ENCODE peak calls at places on chromosome 5, in five cellular contexts. M is adrenal gland, U is right lobe of liver, E is colonic mucosa, C is GM12878. A is an unnamed sample. For H3K4me1, the result is how much of the 10 kb centered on the place peaks cover.

GRCh38 chr5:154756203-154756870 is 1.2 kb downstream of the LARP1 start:
- DNase-seq in M (peak), U (peak), E (peak), C (no peak), A (peak)

GRCh38 chr5:43168175-43168574 is 23.9 kb upstream of the NIM1K start:
- DNase-seq in M (no peak), U (no peak), E (no peak), C (no peak), A (no peak)

GRCh38 chr5:126917918-126918623 is 112.3 kb downstream of the MARCHF3 start:
- DNase-seq in M (no peak), U (no peak), E (no peak), C (no peak), A (no peak)

GRCh38 chr5:173310861-173311515 is 17.2 kb downstream of the STC2 start:
- DNase-seq in M (no peak), U (peak), E (no peak), C (no peak), A (peak)

GRCh38 chr5:24397601-24398000 is 247.2 kb downstream of the CDH10 start:
- DNase-seq in M (no peak), U (no peak), E (no peak), C (no peak), A (no peak)

GRCh38 chr5:180593446-180594206 is 2.3 kb upstream of the SCGB3A1 start:
- DNase-seq in M (no peak), U (no peak), E (no peak), C (no peak), A (no peak)

GRCh38 chr5:42057254-42057690 is 132.2 kb downstream of the FBXO4 start:
- DNase-seq in M (peak), U (peak), E (peak), C (peak), A (no peak)

GRCh38 chr5:143593723-143594122 is 190.2 kb upstream of the NR3C1 start:
- DNase-seq in M (no peak), U (no peak), E (no peak), C (no peak), A (no peak)

GRCh38 chr5:147407094-147407681 is 102.7 kb downstream of the DPYSL3 start:
- DNase-seq in M (no peak), U (no peak), E (no peak), C (no peak), A (no peak)

GRCh38 chr5:31770157-31770556 is 131.2 kb downstream of the PDZD2 start:
- DNase-seq in M (no peak), U (no peak), E (no peak), C (no peak), A (no peak)

GRCh38 chr5:151772029-151772867 is 494 bp downstream of the G3BP1 start:
- DNase-seq in M (peak), U (peak), E (peak), C (no peak), A (peak)

GRCh38 chr5:175822225-175822624 is 49.2 kb upstream of the CPLX2 start:
- DNase-seq in M (no peak), U (no peak), E (no peak), C (no peak), A (no peak)

GRCh38 chr5:157219491-157220271 is 39.0 kb downstream of the ITK start:
- DNase-seq in M (no peak), U (no peak), E (no peak), C (peak), A (no peak)

GRCh38 chr5:127192836-127193341 is 97.7 kb upstream of the MEGF10 start:
- DNase-seq in M (no peak), U (no peak), E (no peak), C (no peak), A (no peak)

GRCh38 chr5:35468811-35469210 is 148.9 kb upstream of the SPEF2 start:
- DNase-seq in M (no peak), U (no peak), E (no peak), C (no peak), A (no peak)

GRCh38 chr5:36297653-36298052 is 4.0 kb downstream of the RANBP3L start:
- DNase-seq in M (no peak), U (no peak), E (no peak), C (no peak), A (no peak)

GRCh38 chr5:65102501-65102825 is 333.7 kb downstream of the CWC27 start:
- DNase-seq in M (peak), U (no peak), E (no peak), C (no peak), A (no peak)

GRCh38 chr5:14712131-14712530 is 47.6 kb downstream of the OTULIN start:
- DNase-seq in M (no peak), U (no peak), E (no peak), C (no peak), A (no peak)

GRCh38 chr5:89037090-89037489 is 154.1 kb upstream of the MEF2C start:
- DNase-seq in M (no peak), U (no peak), E (no peak), C (no peak), A (no peak)

GRCh38 chr5:52771343-52772039 is 16.2 kb upstream of the ITGA1 start:
- DNase-seq in M (no peak), U (no peak), E (no peak), C (no peak), A (no peak)

GRCh38 chr5:2289380-2289779 is 406.7 kb upstream of the IRX4 start:
- DNase-seq in M (no peak), U (no peak), E (no peak), C (no peak), A (no peak)

GRCh38 chr5:131633830-131634229 is 1.2 kb downstream of the RAPGEF6 start:
- DNase-seq in M (no peak), U (no peak), E (no peak), C (no peak), A (no peak)

GRCh38 chr5:14735944-14736343 is 71.4 kb downstream of the OTULIN start:
- DNase-seq in M (no peak), U (peak), E (no peak), C (no peak), A (peak)

GRCh38 chr5:82107277-82107676 is 135.5 kb downstream of the ATG10 start:
- DNase-seq in M (no peak), U (no peak), E (no peak), C (no peak), A (no peak)

GRCh38 chr5:80867233-80867632 is 92.9 kb upstream of the RASGRF2 start:
- DNase-seq in M (no peak), U (no peak), E (no peak), C (no peak), A (no peak)
- H3K4me1 ChIP-seq in M (under half), U (under half), E (under half), C (under half), A (under half)

GRCh38 chr5:55540525-55540924 is 5.8 kb upstream of the PLPP1 start:
- DNase-seq in M (no peak), U (no peak), E (no peak), C (no peak), A (no peak)
- H3K4me3 ChIP-seq in M (no peak), U (no peak), E (no peak), C (no peak), A (no peak)

DNA sequence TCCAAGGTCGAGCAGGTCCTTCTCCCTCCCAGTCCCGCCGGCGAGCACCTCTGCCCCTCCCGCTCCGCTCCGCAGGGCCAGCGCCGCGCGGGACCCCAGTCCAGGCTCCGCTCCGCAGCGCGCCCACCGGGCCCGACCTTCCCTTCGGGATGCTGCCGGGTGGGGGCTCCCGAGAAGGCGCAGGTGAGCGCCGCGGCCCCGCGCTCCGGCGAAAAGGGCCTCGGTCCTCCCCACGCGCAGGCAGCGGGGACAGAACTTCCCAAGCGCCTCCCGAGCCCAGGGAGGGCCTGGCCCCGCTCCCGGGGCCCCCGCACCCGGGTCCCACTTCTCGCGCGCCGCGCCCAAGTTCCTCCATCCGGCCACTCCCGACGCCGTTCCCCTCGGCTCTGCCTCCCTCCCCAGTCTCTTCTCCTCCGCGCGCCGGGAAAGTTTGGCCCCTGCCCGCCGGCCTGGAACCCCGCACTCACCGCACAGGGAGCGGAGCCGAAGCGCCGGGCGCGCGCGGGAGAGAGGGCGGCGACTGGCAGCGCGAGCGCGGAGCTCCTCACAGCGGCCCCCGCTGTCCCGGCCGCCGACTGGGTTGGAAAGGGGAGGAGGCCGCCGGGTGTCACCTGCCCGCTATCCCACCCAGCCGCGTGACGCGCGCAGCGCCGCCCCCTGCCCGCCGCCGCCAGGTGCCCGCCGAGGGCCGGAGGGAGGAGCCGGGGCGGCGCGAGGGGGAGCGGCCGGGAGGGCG is at the start of gene ELOVL7:
- DNase-seq in M (peak), U (peak), E (peak), C (no peak), A (no peak)
- H3K27ac ChIP-seq in M (no peak), U (no peak), E (peak), C (no peak), A (peak)

DNA sequence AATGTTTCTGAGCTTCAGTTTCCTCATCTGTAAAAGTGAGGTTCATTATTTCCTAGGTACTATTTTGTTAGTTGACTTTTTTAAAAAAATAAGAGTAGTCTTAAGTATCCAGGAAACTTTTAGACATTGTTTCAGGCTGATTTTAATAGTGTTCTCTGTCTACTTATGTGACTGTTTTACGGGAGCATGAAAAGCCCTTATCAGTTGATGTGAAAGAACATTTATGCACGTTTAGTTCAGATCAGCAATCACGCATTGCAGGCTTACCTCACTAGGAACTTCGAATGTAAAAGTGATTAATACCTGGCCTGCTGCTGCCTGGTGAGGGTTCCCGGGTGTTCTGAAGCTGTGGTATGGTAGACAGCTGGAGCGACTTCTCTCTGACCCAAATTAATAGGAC is 8.1 kb downstream of the SNX18 start:
- DNase-seq in M (no peak), U (no peak), E (no peak), C (no peak), A (no peak)
- H3K4me1 ChIP-seq in M (under half), U (under half), E (under half), C (under half), A (half or more)

A was measured in left ventricle myocardium inferior.